ENCODE peak calls at places on chromosomes 13 and 19, in four cellular contexts. Q, U, K and X are unnamed samples. For H3K27me3, the result is how much of the 10 kb centered on the place peaks cover.

GRCh38 chr19:14147797-14148605 is 11.6 kb upstream of the ASF1B start:
- DNase-seq in Q (peak), U (peak), K (peak), X (no peak)

GRCh38 chr19:40269216-40269940 is 15.8 kb downstream of the AKT2 start:
- DNase-seq in Q (no peak), U (peak), K (no peak), X (no peak)

GRCh38 chr19:4416268-4416667 is 13.8 kb downstream of the CHAF1A start:
- DNase-seq in Q (no peak), U (no peak), K (no peak), X (no peak)

GRCh38 chr19:8352134-8352827 is 9.2 kb upstream of the KANK3 start:
- DNase-seq in Q (no peak), U (peak), K (peak), X (no peak)

GRCh38 chr13:25752957-25753540 is 298.8 kb downstream of the SHISA2 start:
- DNase-seq in Q (peak), U (peak), K (peak), X (peak)

GRCh38 chr19:18109731-18110671 is 12.4 kb downstream of the MAST3 start:
- DNase-seq in Q (peak), U (peak), K (no peak), X (no peak)

GRCh38 chr13:96033220-96034015 is 19.8 kb downstream of the UGGT2 start:
- DNase-seq in Q (no peak), U (no peak), K (no peak), X (no peak)

GRCh38 chr13:22092791-22093545 is 422.1 kb downstream of the FGF9 start:
- DNase-seq in Q (no peak), U (no peak), K (no peak), X (peak)

GRCh38 chr13:44311011-44311481 is 62.6 kb upstream of the SERP2 start:
- DNase-seq in Q (no peak), U (no peak), K (peak), X (no peak)

GRCh38 chr19:34678421-34678820 is 943 bp downstream of the ZNF302 start:
- DNase-seq in Q (no peak), U (no peak), K (no peak), X (no peak)

GRCh38 chr19:34678085-34678412 is 571 bp downstream of the ZNF302 start:
- DNase-seq in Q (no peak), U (no peak), K (no peak), X (no peak)

GRCh38 chr19:34677386-34678084 is at the start of gene ZNF302:
- DNase-seq in Q (peak), U (peak), K (peak), X (peak)

GRCh38 chr19:34675919-34676318 is 1.0 kb downstream of the SCGB2B2 start:
- DNase-seq in Q (no peak), U (no peak), K (no peak), X (no peak)

GRCh38 chr19:34676697-34677385 is at the start of gene SCGB2B2:
- DNase-seq in Q (no peak), U (no peak), K (no peak), X (no peak)
- TF ChIP-seq CTCF in Q (no peak), U (peak), K (no peak), X (peak)

GRCh38 chr19:29521291-29522075 is 4.3 kb upstream of the VSTM2B start:
- DNase-seq in Q (no peak), U (no peak), K (no peak), X (no peak)
- H3K27me3 ChIP-seq in Q (under half), U (under half), K (under half), X (under half)

DNA sequence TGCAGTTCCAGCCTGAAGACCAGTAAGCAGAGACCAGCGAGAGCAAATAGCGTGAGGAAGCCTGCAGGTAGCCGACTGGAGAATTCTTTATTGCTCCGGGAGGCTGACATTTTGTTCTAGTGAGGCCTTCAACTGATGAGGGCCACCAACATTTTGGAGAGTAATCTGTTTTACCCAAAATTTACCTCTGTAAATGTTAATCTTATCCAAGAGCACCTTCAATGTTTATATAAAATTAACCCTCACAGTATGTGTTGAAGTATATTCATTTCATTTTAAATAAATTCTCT is 546.4 kb upstream of the SLITRK5 start:
- DNase-seq in Q (no peak), U (no peak), K (no peak), X (no peak)
- H3K4me3 ChIP-seq in Q (no peak), U (no peak), K (no peak), X (no peak)

GRCh38 chr19:11254662-11255061 is 7.7 kb downstream of the DOCK6 start:
- DNase-seq in Q (no peak), U (no peak), K (no peak), X (no peak)
- TF ChIP-seq CTCF in Q (no peak), U (no peak), K (no peak), X (no peak)

DNA sequence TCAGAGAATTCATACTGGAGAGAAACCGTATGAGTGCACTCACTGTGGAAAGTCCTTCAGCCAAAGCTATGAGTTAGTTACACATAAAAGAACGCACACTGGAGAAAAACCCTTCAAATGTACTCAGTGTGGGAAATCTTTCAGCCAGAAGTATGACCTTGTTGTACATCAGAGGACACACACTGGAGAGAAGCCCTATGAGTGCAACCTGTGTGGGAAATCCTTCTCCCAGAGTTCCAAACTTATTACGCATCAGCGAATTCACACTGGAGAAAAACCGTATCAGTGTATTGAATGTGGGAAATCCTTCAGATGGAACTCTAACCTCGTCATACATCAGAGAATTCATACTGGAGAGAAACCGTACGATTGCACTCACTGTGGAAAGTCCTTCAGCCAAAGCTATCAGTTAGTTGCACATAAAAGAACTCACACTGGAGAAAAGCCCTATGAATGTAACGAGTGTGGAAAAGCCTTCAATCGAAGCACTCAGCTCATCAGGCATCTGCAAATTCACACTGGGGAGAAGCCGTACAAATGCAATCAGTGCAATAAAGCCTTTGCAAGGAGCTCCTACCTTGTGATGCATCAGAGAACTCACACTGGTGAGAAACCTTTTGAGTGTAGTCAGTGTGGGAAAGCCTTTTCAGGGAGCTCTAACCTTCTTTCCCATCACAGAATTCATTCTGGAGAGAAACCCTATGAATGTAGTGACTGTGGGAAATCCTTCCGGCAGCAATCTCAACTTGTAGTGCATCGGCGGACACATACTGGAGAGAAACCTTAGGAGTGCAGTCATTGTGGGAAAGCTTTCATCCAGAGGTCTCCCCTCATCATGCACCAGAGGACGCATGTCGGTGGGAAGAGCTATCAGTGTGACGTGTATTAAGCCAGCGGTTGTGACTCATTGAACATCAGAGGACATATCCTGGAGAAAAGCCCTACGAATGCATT is 16.5 kb upstream of the ZNF8 start:
- DNase-seq in Q (no peak), U (no peak), K (peak), X (no peak)
- H3K27me3 ChIP-seq in Q (under half), U (under half), K (under half), X (under half)